ENCODE peak calls at places on chromosomes 2 and 18, in nine cellular contexts. Y is type B pancreatic cell; D is aorta; H is skeletal muscle cell; B is upper lobe of right lung; W is CD8-positive, alpha-beta T cell; J is fibroblast of the aortic adventitia; R is GM10248; M is fibroblast of pulmonary artery. N is an unnamed sample.

GRCh38 chr2:121245913-121246312 is 39.1 kb downstream of the TFCP2L1 start:
- DNase-seq in Y (no peak), D (no peak), H (no peak), B (peak; percentile 29), W (no peak), J (no peak), R (no peak), M (no peak), N (no peak)

GRCh38 chr2:112942654-112943002 is 31.7 kb downstream of the IL37 start:
- DNase-seq in Y (no peak), D (no peak), H (no peak), B (no peak), W (no peak), J (no peak), R (no peak), M (no peak), N (no peak)

GRCh38 chr2:157839162-157839801 is 36.8 kb downstream of the ACVR1 start:
- DNase-seq in Y (peak; percentile 71), D (no peak), H (peak; percentile 64), B (no peak), W (no peak), J (peak; percentile 51), R (no peak), M (peak; percentile 72), N (no peak)

GRCh38 chr2:100630473-100630977 is 67.7 kb downstream of the PDCL3 start:
- DNase-seq in Y (no peak), D (no peak), H (no peak), B (no peak), W (no peak), J (no peak), R (no peak), M (no peak), N (no peak)

GRCh38 chr2:172953970-172954852 is 121.4 kb upstream of the MAP3K20 start:
- DNase-seq in Y (no peak), D (no peak), H (no peak), B (no peak), W (no peak), J (no peak), R (no peak), M (no peak), N (no peak)

GRCh38 chr2:171702781-171703556 is 15.7 kb downstream of the DYNC1I2 start:
- DNase-seq in Y (no peak), D (no peak), H (no peak), B (no peak), W (no peak), J (peak; percentile 38), R (no peak), M (peak; percentile 22), N (no peak)

GRCh38 chr18:48636436-48636835 is 97.6 kb downstream of the CTIF start:
- DNase-seq in Y (no peak), D (no peak), H (no peak), B (peak; percentile 32), W (no peak), J (no peak), R (no peak), M (no peak), N (no peak)

GRCh38 chr2:205022751-205023150 is 477.5 kb downstream of the PARD3B start:
- DNase-seq in Y (no peak), D (no peak), H (no peak), B (no peak), W (no peak), J (no peak), R (no peak), M (no peak), N (no peak)

GRCh38 chr2:114668415-114668814 is 226.0 kb downstream of the DPP10 start:
- DNase-seq in Y (no peak), D (no peak), H (no peak), B (no peak), W (no peak), J (no peak), R (no peak), M (no peak), N (no peak)

GRCh38 chr2:230068658-230069080 is at the start of gene SLC16A14:
- DNase-seq in Y (no peak), D (no peak), H (no peak), B (no peak), W (peak; percentile 2), J (peak; percentile 65), R (peak; percentile 20), M (peak; percentile 66), N (no peak)

GRCh38 chr2:19804861-19805260 is 96.9 kb downstream of the TTC32 start:
- DNase-seq in Y (peak; percentile 22), D (no peak), H (no peak), B (no peak), W (no peak), J (no peak), R (no peak), M (no peak), N (no peak)

GRCh38 chr2:236972491-236973379 is 113.0 kb upstream of the COPS8 start:
- DNase-seq in Y (no peak), D (peak; percentile 65), H (peak; percentile 92), B (no peak), W (no peak), J (peak; percentile 91), R (no peak), M (peak; percentile 31), N (no peak)

GRCh38 chr2:28941008-28941407 is 40.1 kb upstream of the TOGARAM2 start:
- DNase-seq in Y (no peak), D (no peak), H (no peak), B (no peak), W (no peak), J (no peak), R (no peak), M (no peak), N (no peak)